ENCODE peak calls at places on chromosomes 7 and 10, in seven cellular contexts. M, Y, B, P, F, R and H are unnamed samples.

GRCh38 chr10:6300106-6300783 is 97.5 kb downstream of the PFKFB3 start:
- DNase-seq in R (no peak), F (no peak), Y (no peak), B (no peak), P (peak), M (no peak), H (no peak)

GRCh38 chr7:134527979-134528371 is 608 bp downstream of the AKR1B10 start:
- DNase-seq in P (peak), F (no peak), B (no peak), M (no peak), Y (no peak), R (no peak), H (no peak)

GRCh38 chr10:130377986-130378545 is 241.9 kb downstream of the GLRX3 start:
- DNase-seq in M (peak), F (no peak), B (no peak), Y (no peak), R (no peak), P (no peak), H (no peak)

GRCh38 chr10:93719901-93720300 is 17.5 kb upstream of the FRA10AC1 start:
- DNase-seq in M (no peak), Y (no peak), P (no peak), F (no peak), B (no peak), R (no peak), H (no peak)

GRCh38 chr10:32888161-32888927 is 69.7 kb downstream of the ITGB1 start:
- DNase-seq in R (no peak), B (no peak), Y (no peak), F (no peak), M (no peak), P (no peak), H (no peak)

GRCh38 chr10:117541909-117542705 is 439 bp upstream of the EMX2 start:
- DNase-seq in F (no peak), P (no peak), R (peak), M (no peak), Y (no peak), B (peak), H (no peak)

GRCh38 chr7:128167316-128167691 is 73.8 kb upstream of the LEP start:
- DNase-seq in Y (no peak), R (peak), P (no peak), B (no peak), F (no peak), M (no peak), H (peak)

GRCh38 chr10:8498881-8499280 is 444.4 kb downstream of the GATA3 start:
- DNase-seq in M (no peak), Y (no peak), B (no peak), R (no peak), P (no peak), F (no peak), H (no peak)

GRCh38 chr10:104350146-104350635 is 3.4 kb upstream of the CFAP58 start:
- DNase-seq in P (no peak), R (peak), M (no peak), F (no peak), B (no peak), Y (no peak), H (no peak)

GRCh38 chr10:102274062-102274461 is 28.7 kb downstream of the GBF1 start:
- DNase-seq in F (no peak), M (no peak), R (no peak), B (no peak), Y (no peak), P (no peak), H (no peak)

GRCh38 chr10:88081457-88082054 is 218.1 kb downstream of the PTEN start:
- DNase-seq in R (no peak), P (no peak), M (no peak), Y (no peak), B (no peak), F (no peak), H (no peak)

GRCh38 chr10:130756651-130757050 is 554.9 kb downstream of the TCERG1L start:
- DNase-seq in P (no peak), M (peak), B (peak), Y (no peak), R (no peak), F (no peak), H (no peak)

GRCh38 chr10:80443531-80443974 is 10.6 kb upstream of the TSPAN14 start:
- DNase-seq in P (no peak), B (no peak), F (no peak), Y (no peak), R (no peak), M (no peak), H (peak)

GRCh38 chr10:125136087-125136486 is 24.3 kb downstream of the CTBP2 start:
- DNase-seq in R (no peak), Y (no peak), F (no peak), P (no peak), M (no peak), B (no peak), H (no peak)

GRCh38 chr10:74924251-74924954 is 98.0 kb downstream of the KAT6B start:
- DNase-seq in Y (no peak), P (no peak), F (no peak), R (no peak), M (no peak), B (no peak), H (peak)

GRCh38 chr10:71072146-71072819 is 140.1 kb upstream of the UNC5B start:
- DNase-seq in B (no peak), M (no peak), Y (no peak), P (no peak), R (no peak), F (no peak), H (no peak)

GRCh38 chr10:17074548-17074860 is 55.1 kb downstream of the CUBN start:
- DNase-seq in F (no peak), B (no peak), P (no peak), Y (no peak), R (no peak), M (no peak), H (no peak)

GRCh38 chr7:103687981-103688380 is 242.0 kb upstream of the SLC26A5 start:
- DNase-seq in P (no peak), F (no peak), B (no peak), M (no peak), Y (no peak), R (no peak), H (no peak)

GRCh38 chr10:126133906-126134703 is 237.7 kb downstream of the FANK1 start:
- DNase-seq in R (peak), B (no peak), M (no peak), P (no peak), F (no peak), Y (no peak), H (peak)

GRCh38 chr10:96390460-96390864 is 31.7 kb upstream of the OPALIN start:
- DNase-seq in Y (peak), R (no peak), M (peak), P (no peak), F (no peak), B (no peak), H (no peak)

GRCh38 chr10:4688620-4689019 is 137.4 kb upstream of the AKR1E2 start:
- DNase-seq in R (no peak), B (no peak), F (no peak), M (no peak), Y (no peak), P (no peak), H (no peak)

GRCh38 chr10:69439350-69439739 is 11.9 kb upstream of the TSPAN15 start:
- DNase-seq in M (peak), P (no peak), Y (no peak), R (no peak), F (no peak), B (peak), H (peak)

GRCh38 chr10:110701618-110701971 is 57.5 kb downstream of the RBM20 start:
- DNase-seq in P (no peak), R (no peak), M (no peak), Y (no peak), B (no peak), F (no peak), H (no peak)

GRCh38 chr7:120402801-120403200 is 129.8 kb downstream of the KCND2 start:
- DNase-seq in P (no peak), M (no peak), R (no peak), Y (no peak), B (no peak), F (no peak), H (no peak)

GRCh38 chr10:3807221-3807927 is 22.4 kb upstream of the KLF6 start:
- DNase-seq in Y (no peak), F (no peak), R (no peak), P (no peak), M (no peak), B (no peak), H (no peak)

DNA sequence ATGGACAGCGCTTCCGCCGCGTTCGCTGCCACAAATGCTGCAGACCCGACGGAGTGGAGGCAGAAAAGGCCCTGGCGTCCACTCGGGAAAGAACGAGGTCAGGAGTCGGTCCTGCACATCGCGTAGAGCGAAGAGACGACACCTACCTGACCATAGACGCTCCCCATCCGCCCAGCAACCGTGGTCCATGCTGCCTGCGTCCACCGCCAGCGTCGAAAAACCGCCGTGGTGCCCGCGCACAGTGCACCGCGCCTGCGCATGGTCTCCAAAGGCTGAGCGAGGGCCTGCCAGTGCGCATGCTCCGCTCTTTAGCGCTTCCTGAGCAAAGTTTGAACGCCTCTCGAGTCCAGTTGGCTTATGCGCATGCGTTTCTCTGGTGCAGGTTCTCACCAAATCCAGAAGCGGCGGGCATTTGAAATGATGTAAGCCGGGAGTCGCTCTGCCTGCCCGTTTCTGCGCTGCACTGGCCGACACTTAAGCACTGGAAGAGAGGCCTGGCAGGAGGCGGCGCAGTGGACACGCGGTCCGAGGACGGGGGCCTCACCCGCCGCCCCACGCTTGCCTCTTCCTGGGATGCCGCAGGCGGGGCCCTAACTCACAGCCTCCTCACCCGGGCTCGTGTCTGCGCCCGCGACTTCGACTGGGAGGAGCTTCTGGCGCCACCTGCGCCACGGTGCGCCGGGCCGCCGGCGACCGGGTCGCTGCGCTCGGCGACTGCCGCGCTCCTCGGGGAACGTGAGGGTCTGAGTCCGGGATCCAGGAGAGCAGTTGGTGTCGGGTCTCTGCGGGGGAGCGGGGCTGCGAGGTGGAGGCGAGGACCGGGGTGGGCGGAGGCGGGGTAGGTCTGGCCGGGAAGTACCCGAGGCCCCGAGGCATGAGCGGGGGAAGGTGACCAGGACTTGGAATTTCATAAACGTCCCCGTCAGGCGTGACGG is at the start of gene FAM24B:
- DNase-seq in Y (peak), F (peak), P (peak), B (peak), R (peak), M (peak), H (no peak)
- TF ChIP-seq POLR2A in Y (no peak), F (no peak), P (peak), B (no peak), R (peak), M (no peak), H (no peak)

GRCh38 chr7:23249486-23249885 is 2.9 kb downstream of the GPNMB start:
- DNase-seq in M (no peak), B (no peak), F (no peak), R (no peak), Y (no peak), P (no peak), H (no peak)
- TF ChIP-seq POLR2A in M (no peak), B (no peak), F (no peak), R (no peak), Y (no peak), P (no peak), H (no peak)

DNA sequence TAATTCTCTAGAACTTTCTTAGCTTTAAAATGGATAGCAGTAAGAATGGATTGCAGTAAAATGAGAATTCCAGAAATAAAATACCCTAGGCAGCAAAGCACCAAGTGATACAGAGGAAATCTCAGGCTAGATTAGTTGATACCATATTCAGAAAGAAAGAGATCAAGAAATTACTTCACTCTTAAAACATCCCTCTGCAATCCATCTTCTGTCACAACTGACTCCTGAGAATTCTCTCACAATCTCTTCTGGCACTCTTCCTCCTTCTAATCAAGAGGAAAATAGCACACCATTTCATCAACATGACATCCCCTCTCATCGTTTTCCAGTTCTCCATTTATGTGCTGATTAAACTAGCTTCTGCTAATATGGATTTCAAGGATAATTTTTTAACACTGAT is 42.2 kb upstream of the LAMB1 start:
- DNase-seq in Y (no peak), M (no peak), B (no peak), P (no peak), R (no peak), F (no peak), H (no peak)
- TF ChIP-seq POLR2A in Y (no peak), M (no peak), B (no peak), P (no peak), R (no peak), F (no peak), H (no peak)

GRCh38 chr7:48091506-48092433 is 2.7 kb downstream of the UPP1 start:
- DNase-seq in M (no peak), F (no peak), R (no peak), Y (no peak), P (no peak), B (no peak), H (no peak)

GRCh38 chr7:48088559-48089414 is at the start of gene UPP1:
- DNase-seq in Y (peak), B (peak), F (peak), M (peak), P (peak), R (peak), H (peak)

GRCh38 chr7:48089415-48089975 is 430 bp downstream of the UPP1 start:
- DNase-seq in B (peak), Y (no peak), M (peak), P (no peak), F (peak), R (no peak), H (peak)

GRCh38 chr7:48087349-48087748 is 1.7 kb upstream of the UPP1 start:
- DNase-seq in B (no peak), P (no peak), F (no peak), Y (no peak), R (no peak), M (no peak), H (no peak)

DNA sequence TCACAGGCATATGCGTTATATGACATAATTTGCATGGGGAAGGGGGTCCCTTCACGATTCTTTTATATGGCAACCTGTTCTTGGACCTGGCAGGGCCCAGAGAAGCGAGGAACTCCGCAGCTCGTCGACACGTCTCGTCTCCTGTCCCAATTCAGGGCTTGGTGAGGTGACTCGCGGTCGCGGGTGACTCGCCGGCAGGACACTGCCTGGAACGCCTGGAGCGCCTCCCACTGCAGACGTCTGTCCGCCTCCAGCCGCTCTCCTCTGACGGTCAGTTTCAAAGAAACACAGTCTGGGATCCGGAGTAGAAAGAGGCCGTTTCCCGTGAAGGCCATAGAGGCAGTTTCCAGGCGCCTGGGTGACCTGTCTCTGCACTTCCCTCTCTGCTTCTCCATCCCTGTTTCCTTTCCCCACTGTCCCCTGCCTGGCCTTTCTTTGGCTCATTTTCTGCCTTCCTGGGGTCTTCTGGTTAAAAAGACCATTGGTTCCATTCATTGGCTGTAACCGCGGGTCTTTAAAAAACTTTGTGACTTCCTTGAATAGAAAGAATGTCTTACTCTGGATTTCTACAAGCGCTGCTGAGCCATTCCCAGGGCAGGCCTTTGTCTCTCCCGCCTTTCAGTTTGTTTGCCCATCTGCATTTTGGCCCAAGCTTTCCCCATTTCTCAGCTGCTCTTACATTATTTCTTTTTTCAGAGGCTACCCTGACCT is 1.2 kb downstream of the UPP1 start:
- DNase-seq in B (no peak), Y (peak), P (no peak), F (no peak), R (no peak), M (peak), H (peak)
- TF ChIP-seq POLR2A in B (no peak), Y (no peak), P (no peak), F (no peak), R (no peak), M (no peak), H (no peak)

GRCh38 chr7:130883928-130884327 is 149.9 kb upstream of the KLF14 start:
- DNase-seq in Y (no peak), M (no peak), R (no peak), F (no peak), B (no peak), P (peak), H (no peak)

GRCh38 chr7:130882396-130882795 is 148.4 kb upstream of the KLF14 start:
- DNase-seq in M (no peak), P (peak), R (no peak), B (no peak), F (no peak), Y (no peak), H (no peak)

GRCh38 chr7:130887182-130888016 is 153.4 kb upstream of the KLF14 start:
- DNase-seq in P (no peak), Y (no peak), F (no peak), M (no peak), R (no peak), B (no peak), H (no peak)

GRCh38 chr7:130886438-130887135 is 152.6 kb upstream of the KLF14 start:
- DNase-seq in R (no peak), M (no peak), F (no peak), B (no peak), Y (no peak), P (no peak), H (no peak)

GRCh38 chr7:130884437-130885417 is 150.7 kb upstream of the KLF14 start:
- DNase-seq in P (no peak), M (no peak), B (no peak), R (no peak), F (no peak), Y (no peak), H (no peak)
- TF ChIP-seq POLR2A in P (no peak), M (no peak), B (no peak), R (no peak), F (no peak), Y (no peak), H (no peak)

DNA sequence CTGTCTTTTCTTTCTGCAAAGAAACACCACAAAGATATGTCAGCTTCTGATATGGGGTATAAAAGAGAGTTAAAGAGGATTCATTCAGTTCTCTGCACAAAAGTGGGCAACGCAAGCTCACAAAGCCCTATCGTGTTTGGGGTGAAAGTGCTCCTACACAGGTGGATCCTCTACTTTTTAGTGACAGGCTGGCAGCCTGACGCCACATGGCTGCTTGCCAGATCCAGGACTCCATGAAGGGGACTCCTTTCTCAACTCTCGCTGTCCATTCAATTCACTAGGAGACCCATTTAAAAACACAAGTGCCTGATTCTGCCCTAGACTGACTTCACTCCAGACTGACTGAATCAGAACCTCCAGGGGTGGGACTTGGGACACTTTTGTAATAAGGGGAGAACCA is 8.0 kb downstream of the PARP12 start:
- DNase-seq in P (no peak), Y (no peak), R (no peak), M (no peak), F (no peak), B (no peak), H (no peak)
- TF ChIP-seq POLR2A in P (no peak), Y (no peak), R (no peak), M (no peak), F (no peak), B (no peak), H (no peak)